ENCODE peak calls at places on chromosome 20, in seven cellular contexts. S is AG09319; Y is GM13977; R is body of pancreas; D is WTC11; M is CD4-positive, alpha-beta T cell; V is uterus. F is an unnamed sample.

GRCh38 chr20:5433352-5433751 is 116.6 kb upstream of the PROKR2 start:
- DNase-seq in D (no peak), R (no peak), Y (no peak), M (no peak), S (no peak), V (no peak), F (no peak)

GRCh38 chr20:53071833-53072232 is 99.7 kb downstream of the TSHZ2 start:
- DNase-seq in Y (no peak), V (no peak), R (no peak), S (no peak), D (no peak), M (no peak), F (no peak)

GRCh38 chr20:9220874-9221547 is 152.1 kb downstream of the PLCB4 start:
- DNase-seq in M (no peak), V (no peak), D (no peak), Y (no peak), S (no peak), R (no peak), F (no peak)

GRCh38 chr20:47521059-47521808 is 19.5 kb downstream of the NCOA3 start:
- DNase-seq in R (no peak), V (no peak), D (peak), S (no peak), M (no peak), Y (no peak), F (no peak)

GRCh38 chr20:34558320-34559202 is at the start of gene MAP1LC3A:
- DNase-seq in D (peak), R (peak), V (peak), Y (peak), M (peak), S (peak), F (peak)

GRCh38 chr20:24060851-24061590 is 72.4 kb upstream of the GGTLC1 start:
- DNase-seq in M (no peak), V (no peak), Y (no peak), D (peak), S (no peak), R (no peak), F (no peak)

GRCh38 chr20:56343861-56344381 is 14.9 kb upstream of the FAM210B start:
- DNase-seq in M (peak), Y (peak), D (peak), R (peak), V (peak), S (no peak), F (peak)

GRCh38 chr20:33465536-33466302 is 22.2 kb upstream of the SNTA1 start:
- DNase-seq in S (no peak), V (no peak), D (no peak), M (no peak), R (peak), Y (no peak), F (no peak)

GRCh38 chr20:42130810-42131596 is 512.8 kb upstream of the CHD6 start:
- DNase-seq in S (no peak), R (no peak), M (no peak), Y (no peak), V (no peak), D (no peak), F (no peak)

GRCh38 chr20:884983-885952 is 30.9 kb downstream of the ANGPT4 start:
- DNase-seq in Y (no peak), R (peak), S (no peak), V (peak), D (peak), M (no peak), F (peak)

GRCh38 chr20:63744574-63745423 is 5.2 kb downstream of the SLC2A4RG start:
- DNase-seq in M (no peak), V (no peak), D (no peak), R (no peak), Y (peak), S (no peak), F (no peak)

DNA sequence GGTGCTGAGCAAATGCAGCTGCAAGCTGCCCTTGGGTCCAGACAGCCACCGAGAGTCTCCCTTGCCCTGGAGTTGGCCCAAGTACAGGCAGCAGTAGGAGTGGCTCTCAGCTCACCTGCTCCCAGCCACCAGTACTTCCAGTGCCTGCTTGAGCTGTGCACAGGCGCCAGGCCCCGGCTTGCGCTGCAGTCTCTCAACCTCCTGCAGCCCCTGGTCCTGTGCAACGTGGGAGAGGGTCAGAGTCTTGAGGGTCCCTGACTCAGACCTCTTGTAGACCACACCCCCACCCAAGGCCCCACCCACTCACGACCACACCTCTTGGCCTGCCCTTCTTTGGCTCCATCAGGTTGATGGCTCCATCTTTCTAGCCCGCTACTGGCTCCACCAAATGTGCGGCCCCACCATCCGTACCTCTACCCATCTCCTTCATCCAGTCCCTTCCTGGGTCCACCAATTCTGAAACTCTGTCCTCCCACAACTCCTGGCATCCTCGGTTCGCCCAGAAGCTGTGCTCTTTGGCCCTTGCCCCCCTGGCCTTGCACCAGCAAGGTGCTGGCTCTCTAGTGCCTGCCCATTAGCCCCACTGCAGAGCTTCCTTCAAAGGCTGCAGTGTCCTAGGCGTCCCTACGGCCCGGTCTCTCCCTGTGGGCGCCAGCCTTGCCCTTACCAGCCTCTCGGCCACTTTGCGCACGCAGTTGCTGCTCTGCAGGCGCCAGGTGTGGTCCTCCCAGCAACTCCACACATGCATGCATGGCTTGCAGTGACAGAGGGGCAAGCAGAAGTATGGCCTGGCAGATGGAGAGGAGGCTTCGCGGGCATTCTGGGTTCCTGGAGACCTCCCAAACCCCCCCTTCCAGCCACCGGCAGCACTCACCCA is 16.5 kb upstream of the SPAG4 start:
- DNase-seq in S (no peak), M (no peak), V (no peak), Y (peak), R (peak), D (peak), F (no peak)
- TF ChIP-seq CTCF in S (no peak), M (no peak), V (no peak), Y (no peak), R (no peak), D (no peak), F (no peak)

DNA sequence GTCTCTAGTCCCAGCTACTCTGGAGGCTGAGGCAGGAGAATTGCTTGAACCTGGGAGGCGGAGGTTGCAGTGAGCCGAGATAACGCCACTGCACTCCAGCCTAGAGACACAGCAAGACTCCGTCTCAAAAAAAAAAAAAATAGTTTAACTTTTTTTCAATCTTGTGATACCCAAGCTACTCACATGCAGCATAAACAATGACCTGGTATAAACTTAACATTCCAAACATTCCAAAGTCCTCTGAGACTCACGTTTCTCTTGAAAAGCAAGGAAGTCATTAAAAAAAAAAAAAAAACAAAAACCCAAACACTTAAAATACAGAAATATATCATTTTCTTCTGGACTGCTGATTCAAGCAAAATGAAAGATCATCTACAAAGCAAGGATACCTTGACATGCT is 14.3 kb downstream of the CRNKL1 start:
- DNase-seq in D (no peak), Y (no peak), R (no peak), V (no peak), S (peak), M (no peak), F (no peak)
- TF ChIP-seq CTCF in D (no peak), Y (no peak), R (no peak), V (no peak), S (no peak), M (no peak), F (no peak)

GRCh38 chr20:7853493-7853892 is 86.8 kb downstream of the HAO1 start:
- DNase-seq in V (no peak), D (no peak), S (no peak), R (no peak), M (no peak), Y (no peak), F (no peak)

GRCh38 chr20:7856756-7857155 is 83.5 kb downstream of the HAO1 start:
- DNase-seq in R (no peak), Y (no peak), D (no peak), S (no peak), M (no peak), V (no peak), F (no peak)

GRCh38 chr20:7858851-7859250 is 81.4 kb downstream of the HAO1 start:
- DNase-seq in Y (no peak), R (no peak), S (no peak), V (no peak), M (no peak), D (no peak), F (no peak)

GRCh38 chr20:7855545-7855944 is 84.7 kb downstream of the HAO1 start:
- DNase-seq in M (no peak), V (no peak), S (no peak), Y (no peak), D (no peak), R (no peak), F (no peak)

DNA sequence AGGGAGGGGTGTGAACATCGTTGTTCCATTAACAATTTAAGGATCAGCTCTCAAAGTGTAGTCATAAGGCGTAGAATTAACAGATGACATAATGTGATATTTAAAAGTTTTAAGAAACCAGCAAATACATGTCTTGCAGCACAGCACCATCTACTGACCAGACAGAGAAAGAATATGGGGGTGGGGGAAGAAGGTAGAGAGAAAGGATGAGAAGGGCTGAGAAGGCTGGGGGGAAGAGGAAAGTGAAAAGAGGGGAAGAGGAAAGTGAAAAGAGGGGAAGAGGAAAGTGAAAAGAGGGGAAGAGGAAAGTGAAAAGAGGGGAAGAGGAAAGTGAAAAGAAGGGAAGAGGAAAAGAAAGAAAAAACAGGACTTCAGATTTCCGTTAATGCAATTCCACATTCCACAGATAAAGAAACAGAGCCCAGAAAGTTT is 80.9 kb downstream of the HAO1 start:
- DNase-seq in S (no peak), V (no peak), R (peak), Y (peak), M (no peak), D (peak), F (no peak)
- TF ChIP-seq CTCF in S (peak), V (peak), R (peak), Y (peak), M (no peak), D (peak), F (peak)

GRCh38 chr20:50224052-50224451 is 33.4 kb downstream of the CEBPB start:
- DNase-seq in Y (no peak), R (no peak), M (no peak), S (no peak), D (no peak), V (no peak), F (no peak)

GRCh38 chr20:50222568-50223320 is 32.1 kb downstream of the CEBPB start:
- DNase-seq in D (no peak), S (no peak), M (no peak), Y (no peak), R (no peak), V (no peak), F (no peak)

GRCh38 chr20:50223321-50223995 is 32.8 kb downstream of the CEBPB start:
- DNase-seq in S (no peak), V (no peak), D (no peak), R (no peak), Y (no peak), M (no peak), F (no peak)

GRCh38 chr20:50226093-50226974 is 35.7 kb downstream of the CEBPB start:
- DNase-seq in M (no peak), D (no peak), Y (no peak), V (peak), S (peak), R (peak), F (no peak)

DNA sequence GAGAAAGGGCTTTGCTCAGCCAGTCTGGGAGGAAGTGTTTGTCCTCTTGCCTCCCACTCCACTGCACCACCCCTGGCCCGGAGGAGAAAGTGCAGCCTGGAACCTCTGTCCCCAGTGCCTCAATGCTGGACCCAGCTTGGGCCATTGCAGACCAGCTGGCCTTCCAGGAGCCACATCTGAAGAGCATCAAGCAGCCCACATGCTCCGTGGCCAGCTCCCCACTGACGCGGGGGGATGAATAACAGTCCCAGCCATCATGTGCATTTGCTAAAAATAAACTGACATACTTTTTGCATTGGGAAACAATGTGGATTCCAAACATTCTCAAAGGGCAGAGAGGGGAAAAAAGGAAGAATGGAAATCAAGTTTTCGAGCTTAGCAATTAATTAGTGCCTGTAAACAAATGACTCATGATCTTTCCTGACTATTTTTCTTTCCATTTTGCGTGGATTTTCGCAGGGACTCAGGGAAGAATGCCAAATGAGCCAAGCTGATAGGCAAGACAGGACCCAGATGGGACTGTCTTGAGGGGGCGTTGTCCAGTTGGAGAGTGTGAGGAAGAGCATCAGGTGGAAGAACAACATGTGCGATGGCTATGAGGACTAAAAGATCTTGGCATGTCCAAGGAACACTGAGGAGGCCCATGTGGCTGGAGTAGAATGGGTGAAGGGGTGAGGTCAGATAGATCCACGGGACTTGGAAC is 34.1 kb downstream of the CEBPB start:
- DNase-seq in M (no peak), Y (no peak), D (peak), R (peak), S (peak), V (peak), F (no peak)
- TF ChIP-seq CTCF in M (no peak), Y (no peak), D (no peak), R (no peak), S (peak), V (peak), F (no peak)

GRCh38 chr20:32152421-32153155 is 43.1 kb downstream of the TM9SF4 start:
- DNase-seq in M (no peak), R (no peak), D (no peak), S (no peak), Y (no peak), V (no peak), F (no peak)

GRCh38 chr20:32153771-32154170 is 44.3 kb downstream of the TM9SF4 start:
- DNase-seq in M (no peak), S (no peak), V (no peak), D (no peak), R (no peak), Y (no peak), F (no peak)

GRCh38 chr20:32153156-32153665 is 43.7 kb downstream of the TM9SF4 start:
- DNase-seq in S (no peak), V (no peak), Y (no peak), D (no peak), M (no peak), R (no peak), F (no peak)

GRCh38 chr20:32157611-32158010 is 48.1 kb downstream of the TM9SF4 start:
- DNase-seq in R (no peak), Y (no peak), S (no peak), D (no peak), M (no peak), V (no peak), F (no peak)

GRCh38 chr20:32155017-32155965 is 45.8 kb downstream of the TM9SF4 start:
- DNase-seq in D (peak), V (peak), M (peak), Y (peak), R (peak), S (peak), F (no peak)
- TF ChIP-seq CTCF in D (no peak), V (peak), M (peak), Y (peak), R (peak), S (no peak), F (no peak)

DNA sequence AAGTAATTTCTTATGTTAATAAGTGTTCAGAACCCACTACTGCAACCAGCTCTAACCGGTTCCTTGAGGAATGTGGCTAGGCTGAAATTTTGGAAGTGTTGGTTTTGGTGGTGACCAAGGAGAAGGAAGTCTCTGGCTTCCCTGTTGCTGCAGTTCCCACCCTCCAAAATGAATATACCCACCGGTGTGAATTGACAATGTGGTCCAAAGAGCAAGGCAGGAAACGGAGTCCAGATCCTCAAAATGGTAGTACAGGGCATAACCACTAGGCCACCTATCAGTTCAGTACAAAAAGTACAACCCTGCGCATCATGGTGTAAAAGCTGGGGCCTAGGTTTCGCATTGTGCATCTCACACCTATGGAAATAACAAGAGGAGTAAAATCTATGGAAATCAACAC is 2.8 kb downstream of the ADNP start:
- DNase-seq in V (no peak), R (no peak), D (no peak), S (no peak), M (no peak), Y (no peak), F (no peak)
- TF ChIP-seq CTCF in V (no peak), R (no peak), D (no peak), S (no peak), M (no peak), Y (peak), F (peak)

F was measured in mesothelial cell of epicardium.